ENCODE peak calls at places on chromosome 10, in five cellular contexts. One of them, this sample, is unnamed.

GRCh38 chr10:130422366-130423324 is 286.5 kb downstream of the GLRX3 start:
- DNase-seq in GM23248: no peak
- DNase-seq in mammary epithelial cell: no peak
- DNase-seq in OCI-LY7: no peak
- DNase-seq in PC-9: no peak
- DNase-seq in this sample: no peak

GRCh38 chr10:88278912-88279311 is 304.2 kb downstream of the RNLS start:
- DNase-seq in GM23248: no peak
- DNase-seq in PC-9: no peak
- DNase-seq in OCI-LY7: no peak
- DNase-seq in mammary epithelial cell: no peak
- DNase-seq in this sample: no peak

GRCh38 chr10:101629781-101630419 is 41.8 kb downstream of the DPCD start:
- DNase-seq in PC-9: no peak
- DNase-seq in mammary epithelial cell: no peak
- DNase-seq in OCI-LY7: no peak
- DNase-seq in GM23248: no peak
- DNase-seq in this sample: no peak

GRCh38 chr10:113278664-113279063 is 274.2 kb upstream of the HABP2 start:
- DNase-seq in mammary epithelial cell: no peak
- DNase-seq in GM23248: no peak
- DNase-seq in PC-9: no peak
- DNase-seq in OCI-LY7: no peak
- DNase-seq in this sample: no peak

GRCh38 chr10:111347386-111348005 is 270.7 kb downstream of the ADRA2A start:
- DNase-seq in OCI-LY7: no peak
- DNase-seq in GM23248: no peak
- DNase-seq in mammary epithelial cell: no peak
- DNase-seq in PC-9: no peak
- DNase-seq in this sample: no peak

GRCh38 chr10:93654201-93654600 is 41.9 kb downstream of the PDE6C start:
- DNase-seq in PC-9: no peak
- DNase-seq in OCI-LY7: no peak
- DNase-seq in mammary epithelial cell: no peak
- DNase-seq in GM23248: no peak
- DNase-seq in this sample: peak

GRCh38 chr10:53361281-53361680 is 588.7 kb upstream of the MBL2 start:
- DNase-seq in OCI-LY7: no peak
- DNase-seq in mammary epithelial cell: no peak
- DNase-seq in GM23248: no peak
- DNase-seq in PC-9: no peak
- DNase-seq in this sample: no peak

GRCh38 chr10:129883637-129884389 is 80.3 kb downstream of the EBF3 start:
- DNase-seq in GM23248: no peak
- DNase-seq in PC-9: no peak
- DNase-seq in OCI-LY7: no peak
- DNase-seq in mammary epithelial cell: no peak
- DNase-seq in this sample: no peak

GRCh38 chr10:122424059-122424458 is 30.4 kb upstream of the ARMS2 start:
- DNase-seq in GM23248: no peak
- DNase-seq in OCI-LY7: no peak
- DNase-seq in mammary epithelial cell: no peak
- DNase-seq in PC-9: no peak
- DNase-seq in this sample: no peak

GRCh38 chr10:32982911-32983310 is 24.9 kb upstream of the ITGB1 start:
- DNase-seq in mammary epithelial cell: no peak
- DNase-seq in OCI-LY7: no peak
- DNase-seq in GM23248: peak
- DNase-seq in PC-9: no peak
- DNase-seq in this sample: peak

GRCh38 chr10:96585726-96586418 is 940 bp downstream of the TM9SF3 start:
- DNase-seq in OCI-LY7: peak
- DNase-seq in PC-9: peak
- DNase-seq in mammary epithelial cell: peak
- DNase-seq in GM23248: peak
- DNase-seq in this sample: no peak

GRCh38 chr10:33126118-33126517 is 168.1 kb upstream of the ITGB1 start:
- DNase-seq in PC-9: no peak
- DNase-seq in OCI-LY7: peak
- DNase-seq in mammary epithelial cell: peak
- DNase-seq in GM23248: no peak
- DNase-seq in this sample: no peak

GRCh38 chr10:4033341-4033896 is 248.4 kb upstream of the KLF6 start:
- DNase-seq in PC-9: no peak
- DNase-seq in GM23248: no peak
- DNase-seq in mammary epithelial cell: no peak
- DNase-seq in OCI-LY7: no peak
- DNase-seq in this sample: no peak

GRCh38 chr10:112716924-112717348 is 233.1 kb upstream of the TCF7L2 start:
- DNase-seq in mammary epithelial cell: peak
- DNase-seq in PC-9: no peak
- DNase-seq in OCI-LY7: no peak
- DNase-seq in GM23248: peak
- DNase-seq in this sample: peak

GRCh38 chr10:78176320-78177012 is 142.8 kb downstream of the RPS24 start:
- DNase-seq in mammary epithelial cell: no peak
- DNase-seq in PC-9: peak
- DNase-seq in OCI-LY7: no peak
- DNase-seq in GM23248: no peak
- DNase-seq in this sample: no peak

GRCh38 chr10:69492746-69493462 is 41.6 kb downstream of the TSPAN15 start:
- DNase-seq in mammary epithelial cell: no peak
- DNase-seq in OCI-LY7: no peak
- DNase-seq in PC-9: peak
- DNase-seq in GM23248: no peak
- DNase-seq in this sample: no peak

GRCh38 chr10:125627646-125628045 is 55.3 kb downstream of the TEX36 start:
- DNase-seq in mammary epithelial cell: no peak
- DNase-seq in GM23248: no peak
- DNase-seq in OCI-LY7: no peak
- DNase-seq in PC-9: no peak
- DNase-seq in this sample: no peak

GRCh38 chr10:125625586-125625985 is 57.4 kb downstream of the TEX36 start:
- DNase-seq in PC-9: no peak
- DNase-seq in mammary epithelial cell: no peak
- DNase-seq in OCI-LY7: no peak
- DNase-seq in GM23248: no peak
- DNase-seq in this sample: no peak

GRCh38 chr10:125624800-125625199 is 58.2 kb downstream of the TEX36 start:
- DNase-seq in PC-9: no peak
- DNase-seq in mammary epithelial cell: no peak
- DNase-seq in GM23248: no peak
- DNase-seq in OCI-LY7: no peak
- DNase-seq in this sample: no peak

GRCh38 chr10:125628251-125629049 is 54.5 kb downstream of the TEX36 start:
- DNase-seq in PC-9: no peak
- DNase-seq in GM23248: no peak
- DNase-seq in mammary epithelial cell: no peak
- DNase-seq in OCI-LY7: no peak
- DNase-seq in this sample: no peak

GRCh38 chr10:125626671-125627070 is 56.3 kb downstream of the TEX36 start:
- DNase-seq in OCI-LY7: no peak
- DNase-seq in mammary epithelial cell: no peak
- DNase-seq in PC-9: no peak
- DNase-seq in GM23248: no peak
- DNase-seq in this sample: no peak
- H2AFZ ChIP-seq in OCI-LY7: no peak
- H2AFZ ChIP-seq in mammary epithelial cell: no peak
- H2AFZ ChIP-seq in PC-9: no peak
- H2AFZ ChIP-seq in GM23248: no peak
- H2AFZ ChIP-seq in this sample: no peak

GRCh38 chr10:104387130-104387888 is 33.7 kb downstream of the CFAP58 start:
- DNase-seq in PC-9: no peak
- DNase-seq in OCI-LY7: peak
- DNase-seq in GM23248: no peak
- DNase-seq in mammary epithelial cell: peak
- DNase-seq in this sample: no peak
- H2AFZ ChIP-seq in PC-9: no peak
- H2AFZ ChIP-seq in OCI-LY7: peak
- H2AFZ ChIP-seq in GM23248: no peak
- H2AFZ ChIP-seq in mammary epithelial cell: peak
- H2AFZ ChIP-seq in this sample: no peak

DNA sequence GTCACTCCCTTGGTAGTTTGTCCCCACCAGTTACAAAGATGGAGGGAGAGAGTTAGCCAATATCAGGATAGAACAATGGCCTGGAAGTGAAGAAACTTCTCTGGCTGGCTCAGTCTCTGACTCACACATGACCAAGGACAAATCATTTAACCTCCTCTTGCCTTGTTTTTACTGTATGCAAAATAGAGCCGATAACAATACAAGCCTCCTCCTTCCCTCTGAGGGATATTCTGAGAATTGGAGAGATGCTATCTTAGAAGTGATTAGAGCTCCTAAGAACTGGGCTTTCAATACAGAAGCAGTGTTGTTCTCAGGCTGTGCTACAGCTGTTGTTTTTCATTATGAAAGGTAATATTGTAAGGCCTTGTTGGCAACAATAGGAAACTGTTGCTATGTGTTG is 87.7 kb upstream of the EGR2 start:
- DNase-seq in GM23248: peak
- DNase-seq in mammary epithelial cell: peak
- DNase-seq in PC-9: no peak
- DNase-seq in OCI-LY7: no peak
- DNase-seq in this sample: no peak
- H2AFZ ChIP-seq in GM23248: peak
- H2AFZ ChIP-seq in mammary epithelial cell: peak
- H2AFZ ChIP-seq in PC-9: no peak
- H2AFZ ChIP-seq in OCI-LY7: no peak
- H2AFZ ChIP-seq in this sample: no peak

GRCh38 chr10:104642001-104642270 is 846 bp downstream of the SORCS3 start:
- DNase-seq in mammary epithelial cell: no peak
- DNase-seq in GM23248: no peak
- DNase-seq in PC-9: no peak
- DNase-seq in OCI-LY7: no peak
- DNase-seq in this sample: no peak

GRCh38 chr10:104638861-104639594 is 2.1 kb upstream of the SORCS3 start:
- DNase-seq in GM23248: peak
- DNase-seq in mammary epithelial cell: no peak
- DNase-seq in PC-9: no peak
- DNase-seq in OCI-LY7: no peak
- DNase-seq in this sample: no peak

GRCh38 chr10:104641150-104642000 is at the start of gene SORCS3:
- DNase-seq in PC-9: no peak
- DNase-seq in mammary epithelial cell: no peak
- DNase-seq in GM23248: peak
- DNase-seq in OCI-LY7: no peak
- DNase-seq in this sample: no peak

GRCh38 chr10:104640339-104641149 is 546 bp upstream of the SORCS3 start:
- DNase-seq in OCI-LY7: no peak
- DNase-seq in PC-9: no peak
- DNase-seq in mammary epithelial cell: no peak
- DNase-seq in GM23248: no peak
- DNase-seq in this sample: no peak

DNA sequence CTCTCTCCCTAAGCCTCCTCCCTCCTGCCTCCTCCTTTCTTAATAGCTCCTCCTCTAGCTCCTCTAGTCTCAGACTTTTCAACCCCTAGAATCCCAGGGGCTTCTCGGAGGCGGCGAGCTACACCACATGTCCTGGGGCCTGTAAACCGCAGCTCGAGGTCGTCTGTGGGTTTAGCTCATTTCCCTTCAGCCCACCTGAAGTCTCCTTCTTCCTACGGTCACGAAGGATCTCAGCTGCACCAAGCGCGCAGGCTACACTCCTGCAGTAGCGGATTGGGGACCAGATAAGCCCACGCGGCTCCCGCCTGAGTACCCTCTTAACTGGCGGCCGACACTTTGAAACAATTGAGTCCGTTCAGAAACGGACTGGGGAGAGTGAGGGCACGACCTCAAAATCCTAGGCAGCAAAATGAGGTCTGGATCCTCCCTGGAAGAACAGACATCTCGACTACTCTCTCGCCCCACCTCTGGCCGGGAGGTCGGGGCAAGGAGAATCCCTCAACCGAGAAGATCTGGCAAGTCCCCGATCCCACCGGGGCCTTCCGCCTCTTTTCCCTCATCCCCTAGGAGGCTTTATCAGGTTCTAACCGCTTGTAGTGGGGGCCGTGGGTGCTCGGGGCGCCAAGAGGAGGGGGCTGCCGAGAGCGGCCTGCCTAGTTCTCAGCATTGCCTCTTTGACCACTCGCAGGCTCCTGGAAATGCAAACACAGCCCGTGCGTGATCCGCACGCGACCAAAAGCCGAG is 1.3 kb upstream of the SORCS3 start:
- DNase-seq in GM23248: no peak
- DNase-seq in mammary epithelial cell: no peak
- DNase-seq in PC-9: no peak
- DNase-seq in OCI-LY7: no peak
- DNase-seq in this sample: no peak
- H2AFZ ChIP-seq in GM23248: no peak
- H2AFZ ChIP-seq in mammary epithelial cell: no peak
- H2AFZ ChIP-seq in PC-9: no peak
- H2AFZ ChIP-seq in OCI-LY7: no peak
- H2AFZ ChIP-seq in this sample: no peak